ENCODE peak calls at places on chromosomes 7 and 10, in eight cellular contexts. X is esophagus squamous epithelium, B is H1, Y is heart left ventricle, Q is ovary, U is transverse colon, O is stomach, K is body of pancreas. P is an unnamed sample.

GRCh38 chr10:11447571-11447970 is 163.9 kb downstream of the USP6NL start:
- DNase-seq in X (no peak), B (no peak), Y (no peak), Q (no peak), U (no peak), O (peak; percentile 34), K (no peak), P (no peak)

GRCh38 chr7:518630-519428 is 817 bp downstream of the PDGFA start:
- DNase-seq in X (no peak), B (peak; percentile 74), Y (peak; percentile 89), Q (peak; percentile 74), U (peak; percentile 88), O (peak; percentile 89), K (peak; percentile 92), P (peak; percentile 49)

GRCh38 chr10:116615199-116615776 is 5.5 kb upstream of the PNLIPRP2 start:
- DNase-seq in X (no peak), B (no peak), Y (no peak), Q (no peak), U (no peak), O (no peak), K (peak; percentile 96), P (no peak)

GRCh38 chr10:91409069-91409868 is 875 bp upstream of the HECTD2 start:
- DNase-seq in X (peak; percentile 18), B (no peak), Y (peak; percentile 92), Q (peak; percentile 85), U (peak; percentile 77), O (peak; percentile 70), K (peak; percentile 90), P (peak; percentile 49)

GRCh38 chr7:29194594-29195417 is at the start of gene CHN2:
- DNase-seq in X (no peak), B (peak; percentile 82), Y (peak; percentile 66), Q (peak; percentile 70), U (peak; percentile 76), O (peak; percentile 75), K (peak; percentile 83), P (peak; percentile 21)

GRCh38 chr10:107163086-107163880 is 1.2 kb downstream of the SORCS1 start:
- DNase-seq in X (no peak), B (no peak), Y (no peak), Q (no peak), U (no peak), O (no peak), K (peak; percentile 6), P (no peak)

GRCh38 chr7:82755705-82756551 is 312.4 kb upstream of the CACNA2D1 start:
- DNase-seq in X (no peak), B (no peak), Y (no peak), Q (no peak), U (no peak), O (no peak), K (no peak), P (no peak)

GRCh38 chr10:58896229-58896628 is 280.2 kb upstream of the PHYHIPL start:
- DNase-seq in X (no peak), B (no peak), Y (no peak), Q (no peak), U (no peak), O (no peak), K (no peak), P (no peak)

GRCh38 chr10:36202861-36203260 is 560.8 kb upstream of the FZD8 start:
- DNase-seq in X (no peak), B (no peak), Y (no peak), Q (no peak), U (no peak), O (no peak), K (no peak), P (no peak)

GRCh38 chr10:6592080-6592479 is 12.0 kb upstream of the PRKCQ start:
- DNase-seq in X (no peak), B (no peak), Y (no peak), Q (no peak), U (no peak), O (no peak), K (no peak), P (no peak)

GRCh38 chr7:32892521-32893224 is 1.1 kb upstream of the KBTBD2 start:
- DNase-seq in X (no peak), B (no peak), Y (peak; percentile 59), Q (peak; percentile 65), U (peak; percentile 49), O (peak; percentile 36), K (peak; percentile 38), P (peak; percentile 25)

GRCh38 chr7:64574481-64575159 is 11.7 kb upstream of the ZNF680 start:
- DNase-seq in X (no peak), B (peak; percentile 50), Y (peak; percentile 85), Q (peak; percentile 57), U (no peak), O (no peak), K (peak; percentile 38), P (no peak)

GRCh38 chr7:159042084-159042483 is 102.6 kb downstream of the VIPR2 start:
- DNase-seq in X (no peak), B (peak; percentile 13), Y (no peak), Q (no peak), U (no peak), O (peak; percentile 10), K (no peak), P (no peak)

GRCh38 chr7:151351967-151352366 is 10.4 kb downstream of the NUB1 start:
- DNase-seq in X (no peak), B (no peak), Y (no peak), Q (no peak), U (no peak), O (no peak), K (no peak), P (no peak)

GRCh38 chr7:26620352-26620751 is 244.0 kb downstream of the SKAP2 start:
- DNase-seq in X (no peak), B (peak; percentile 74), Y (no peak), Q (no peak), U (no peak), O (no peak), K (no peak), P (no peak)

GRCh38 chr10:28302012-28302667 is 724 bp downstream of the MPP7 start:
- DNase-seq in X (no peak), B (no peak), Y (no peak), Q (no peak), U (peak; percentile 14), O (no peak), K (peak; percentile 22), P (peak; percentile 16)

GRCh38 chr10:93475871-93476270 is 6.3 kb downstream of the MYOF start:
- DNase-seq in X (no peak), B (no peak), Y (no peak), Q (no peak), U (peak; percentile 50), O (no peak), K (no peak), P (no peak)

GRCh38 chr10:29840516-29841276 is 205.9 kb upstream of the SVIL start:
- DNase-seq in X (no peak), B (no peak), Y (no peak), Q (no peak), U (no peak), O (no peak), K (peak; percentile 50), P (no peak)

DNA sequence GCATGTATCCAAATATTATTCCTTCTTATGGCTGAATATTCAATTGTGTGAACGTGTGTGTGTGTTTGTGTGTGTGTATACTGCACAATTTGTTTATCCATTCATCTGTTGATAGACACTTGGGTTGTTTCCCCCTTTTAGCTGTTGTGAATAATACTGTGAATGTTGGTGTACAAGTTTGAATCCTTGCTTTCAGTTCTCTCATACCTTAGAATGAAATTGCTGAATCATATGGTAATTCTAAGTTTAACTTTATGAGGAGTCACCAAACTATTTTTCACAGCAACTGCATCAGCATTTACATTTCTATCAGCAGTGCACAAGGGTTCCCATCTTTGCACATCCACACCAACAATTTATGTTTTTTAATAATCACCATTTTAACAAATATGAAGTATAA is 86.9 kb upstream of the GATAD1 start:
- DNase-seq in X (no peak), B (no peak), Y (no peak), Q (no peak), U (no peak), O (no peak), K (no peak), P (no peak)
- TF ChIP-seq POLR2A in X (no peak), B (no peak), Y (no peak), Q (no peak), U (no peak), O (no peak), K (no peak), P (no peak)

GRCh38 chr10:124561206-124561605 is 99.6 kb downstream of the LHPP start:
- DNase-seq in X (no peak), B (no peak), Y (peak; percentile 19), Q (peak; percentile 38), U (no peak), O (no peak), K (no peak), P (no peak)
- H3K4me1 ChIP-seq in X (peaks cover 22% of the 10 kb centered on the region), B (peaks cover 3% of the 10 kb centered on the region), Y (peaks cover 37% of the 10 kb centered on the region), Q (peaks cover 26% of the 10 kb centered on the region), U (peaks cover 9% of the 10 kb centered on the region), O (peaks cover 18% of the 10 kb centered on the region), K (peaks cover 12% of the 10 kb centered on the region), P (peaks cover 9% of the 10 kb centered on the region)

DNA sequence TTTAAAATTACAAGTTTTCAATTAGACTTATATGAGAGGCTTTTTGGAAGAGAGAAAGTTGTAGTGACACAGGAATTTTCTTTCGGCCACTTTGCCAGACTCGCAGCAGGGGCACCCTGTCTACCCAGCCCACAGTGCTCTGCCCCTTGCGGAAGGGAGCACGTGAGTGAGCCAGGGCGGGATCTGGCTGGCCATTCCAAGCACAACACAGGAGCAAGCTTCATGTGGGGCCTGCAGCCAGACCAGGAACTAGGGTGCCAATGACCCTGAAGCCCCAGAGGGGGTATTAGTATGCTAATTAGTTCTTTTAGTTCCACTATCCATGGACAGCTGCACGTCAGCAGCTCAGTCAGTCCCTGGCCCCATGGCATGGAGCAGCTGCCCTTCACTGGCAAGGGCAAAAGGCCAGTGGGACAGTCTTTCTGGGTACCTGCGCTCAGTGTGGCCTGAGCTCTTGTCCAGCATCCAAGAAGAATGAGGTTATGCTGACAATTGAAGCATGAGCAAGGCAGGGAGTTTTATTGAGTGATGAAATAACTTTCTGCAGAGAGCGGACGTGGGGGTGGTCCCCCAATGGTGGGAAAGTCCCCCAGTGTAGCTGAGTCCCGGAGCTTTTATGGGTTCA is 251.1 kb upstream of the CSTF2T start:
- DNase-seq in X (no peak), B (no peak), Y (peak; percentile 27), Q (no peak), U (no peak), O (no peak), K (no peak), P (no peak)
- H3K27ac ChIP-seq in X (no peak overlapping the region), B (no peak overlapping the region), Y (no peak overlapping the region), Q (no peak overlapping the region), U (no peak overlapping the region), O (no peak overlapping the region), K (no peak overlapping the region), P (no peak overlapping the region)

DNA sequence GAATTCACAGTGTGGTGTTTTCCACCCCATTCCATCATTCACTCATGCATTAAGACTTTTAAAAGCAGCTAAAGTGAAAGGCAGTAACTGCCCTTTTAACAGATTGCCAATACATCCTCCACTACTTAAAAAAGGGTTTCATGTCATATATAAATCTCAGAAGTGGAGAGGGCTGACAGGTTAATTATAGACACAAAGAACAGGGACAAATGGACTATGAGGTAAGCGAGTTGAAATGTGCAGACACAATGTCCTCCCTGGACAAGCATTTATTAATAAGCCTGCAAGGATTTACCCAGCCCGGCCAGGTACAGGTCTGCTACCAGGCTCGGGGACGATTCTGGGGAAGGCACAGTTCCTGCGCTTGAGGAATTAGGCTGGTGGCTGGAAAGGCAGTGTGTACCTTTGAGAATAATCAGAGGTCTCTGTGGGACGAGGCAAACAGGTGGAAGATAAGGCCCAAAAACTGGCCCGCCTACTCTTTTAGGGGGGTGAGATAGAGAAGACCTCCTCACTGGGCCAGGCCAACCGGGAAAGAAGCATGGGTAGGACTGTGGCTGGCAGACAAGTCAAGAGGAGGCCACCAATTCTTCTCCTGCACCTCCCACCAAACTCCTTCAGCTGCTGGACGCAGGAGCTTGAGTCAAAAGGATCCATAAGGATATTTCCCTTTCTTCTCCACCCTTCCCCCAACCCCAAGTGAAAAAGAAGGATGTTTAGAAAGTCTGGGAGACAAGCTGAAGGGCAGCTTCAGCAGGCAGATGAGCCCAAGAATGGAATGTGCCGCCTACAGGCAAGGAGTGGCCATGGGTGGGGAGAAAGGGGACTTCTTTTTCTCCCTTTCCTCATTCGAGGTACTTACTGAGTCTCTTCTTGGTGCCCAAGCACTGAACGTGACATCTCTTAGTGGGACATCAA is 1.5 kb downstream of the PDLIM1 start:
- DNase-seq in X (no peak), B (no peak), Y (peak; percentile 33), Q (no peak), U (peak; percentile 70), O (no peak), K (peak; percentile 23), P (no peak)
- TF ChIP-seq POLR2A in X (no peak), B (peak; percentile 40), Y (no peak), Q (no peak), U (peak; percentile 80), O (no peak), K (no peak), P (no peak)